ENCODE peak calls at places on chromosome 21, in five cellular contexts. W is EH, J is HAP-1, B is germinal center, Q is sciatic nerve. H is an unnamed sample.

GRCh38 chr21:24369751-24370150 is 1237.5 kb downstream of the MRPL39 start:
- DNase-seq in W (no peak), J (no peak), B (no peak), Q (no peak), H (no peak)

GRCh38 chr21:33980276-33980916 is 64.8 kb upstream of the ATP5PO start:
- DNase-seq in W (no peak), J (no peak), B (no peak), Q (no peak), H (no peak)

GRCh38 chr21:45584786-45585185 is 42.5 kb upstream of the SLC19A1 start:
- DNase-seq in W (no peak), J (no peak), B (no peak), Q (peak; percentile 21), H (no peak)

GRCh38 chr21:33684923-33685560 is 42.7 kb downstream of the ITSN1 start:
- DNase-seq in W (no peak), J (peak; percentile 67), B (no peak), Q (no peak), H (no peak)

GRCh38 chr21:32813265-32813903 is 41.8 kb upstream of the PAXBP1 start:
- DNase-seq in W (no peak), J (no peak), B (no peak), Q (no peak), H (no peak)

GRCh38 chr21:32682696-32683474 is 44.9 kb downstream of the SYNJ1 start:
- DNase-seq in W (no peak), J (no peak), B (no peak), Q (no peak), H (no peak)

GRCh38 chr21:44919111-44919912 is 1.4 kb downstream of the ITGB2 start:
- DNase-seq in W (no peak), J (no peak), B (no peak), Q (no peak), H (peak; percentile 60)

GRCh38 chr21:45636459-45636858 is 7.1 kb upstream of the PCBP3 start:
- DNase-seq in W (no peak), J (no peak), B (no peak), Q (no peak), H (no peak)

GRCh38 chr21:14718957-14719356 is 172.8 kb upstream of the SAMSN1 start:
- DNase-seq in W (no peak), J (no peak), B (no peak), Q (no peak), H (no peak)

GRCh38 chr21:23021481-23021880 is 2023.3 kb downstream of the NCAM2 start:
- DNase-seq in W (no peak), J (no peak), B (no peak), Q (no peak), H (no peak)

GRCh38 chr21:27693376-27693775 is 726.5 kb upstream of the ADAMTS5 start:
- DNase-seq in W (peak; percentile 91), J (no peak), B (no peak), Q (no peak), H (no peak)

GRCh38 chr21:39153373-39153772 is 29.9 kb downstream of the PSMG1 start:
- DNase-seq in W (peak; percentile 14), J (peak; percentile 20), B (peak; percentile 12), Q (no peak), H (no peak)

H was measured in GF-D8.